ENCODE peak calls at places on chromosomes 1 and 21, in nine cellular contexts. B, O, D, P, L, Z, C, F and J are unnamed samples.

GRCh38 chr1:68175621-68176398 is 56.5 kb downstream of the WLS start:
- DNase-seq in P (no peak), L (peak; percentile 17), B (no peak), O (no peak), D (no peak), F (no peak), Z (no peak), C (no peak), J (no peak)

GRCh38 chr1:119959836-119960235 is 63.5 kb upstream of the ADAM30 start:
- DNase-seq in C (no peak), F (no peak), L (no peak), B (no peak), P (no peak), Z (no peak), O (no peak), D (no peak), J (no peak)

GRCh38 chr21:34894401-34894800 is 154.7 kb downstream of the RUNX1 start:
- DNase-seq in F (no peak), O (no peak), B (no peak), L (no peak), P (no peak), Z (no peak), D (no peak), C (no peak), J (no peak)

GRCh38 chr1:53286950-53287349 is 40.9 kb downstream of the LRP8 start:
- DNase-seq in L (no peak), Z (no peak), C (no peak), B (no peak), O (no peak), D (no peak), F (no peak), P (no peak), J (no peak)

GRCh38 chr1:96995351-96995750 is 273.8 kb downstream of the PTBP2 start:
- DNase-seq in L (no peak), F (no peak), C (no peak), O (no peak), B (no peak), D (no peak), P (no peak), Z (no peak), J (no peak)

GRCh38 chr21:44590311-44590721 is 2.0 kb downstream of the KRTAP10-6 start:
- DNase-seq in B (no peak), C (no peak), O (no peak), P (no peak), Z (no peak), L (no peak), D (no peak), F (no peak), J (no peak)

GRCh38 chr1:246609632-246610031 is 43.4 kb downstream of the CNST start:
- DNase-seq in L (no peak), F (no peak), Z (no peak), O (no peak), P (no peak), B (no peak), C (no peak), D (no peak), J (no peak)

GRCh38 chr21:41622831-41623548 is 115.0 kb upstream of the TMPRSS2 start:
- DNase-seq in P (no peak), L (no peak), F (no peak), B (no peak), O (no peak), C (no peak), Z (no peak), D (no peak), J (no peak)

GRCh38 chr1:41915786-41916571 is 2.7 kb downstream of the HIVEP3 start:
- DNase-seq in P (peak; percentile 58), O (no peak), B (no peak), F (no peak), L (peak; percentile 19), C (no peak), Z (no peak), D (no peak), J (no peak)

GRCh38 chr1:56156937-56157336 is 422.4 kb downstream of the PLPP3 start:
- DNase-seq in F (no peak), O (no peak), B (no peak), D (no peak), L (no peak), P (no peak), Z (no peak), C (no peak), J (no peak)

GRCh38 chr1:151133339-151133761 is 13.1 kb downstream of the SEMA6C start:
- DNase-seq in L (no peak), Z (no peak), D (no peak), P (no peak), C (no peak), O (no peak), B (no peak), F (peak; percentile 40), J (no peak)

GRCh38 chr1:235910357-235911299 is 43.9 kb upstream of the LYST start:
- DNase-seq in B (peak; percentile 97), P (no peak), D (peak; percentile 78), Z (no peak), F (no peak), O (peak; percentile 37), C (peak; percentile 31), L (no peak), J (peak; percentile 98)

GRCh38 chr1:30749691-30750583 is 7.6 kb downstream of the LAPTM5 start:
- DNase-seq in Z (no peak), L (no peak), B (no peak), C (no peak), D (no peak), P (peak; percentile 51), F (no peak), O (no peak), J (no peak)

GRCh38 chr1:17873007-17873675 is 118.0 kb downstream of the ACTL8 start:
- DNase-seq in B (no peak), C (no peak), P (no peak), O (peak; percentile 72), L (no peak), Z (no peak), D (no peak), F (no peak), J (no peak)